ENCODE peak calls at places on chromosomes 7 and 10, in nine cellular contexts. G is Panc1, V is left ventricle myocardium inferior, W is pancreas, M is OCI-LY7, D is A549, L is cardiac muscle cell, U is SJCRH30, X is breast epithelium. Z is an unnamed sample.

GRCh38 chr10:104309980-104310978 is 28.0 kb downstream of the ITPRIP start:
- DNase-seq in G (no peak), V (peak; percentile 79), W (peak; percentile 32), M (no peak), D (no peak), L (no peak), U (peak; percentile 26), X (no peak), Z (peak; percentile 86)

GRCh38 chr10:118276203-118276602 is 65.9 kb downstream of the FAM204A start:
- DNase-seq in G (no peak), V (peak; percentile 20), W (no peak), M (no peak), D (no peak), L (no peak), U (no peak), X (no peak), Z (no peak)

GRCh38 chr10:44947356-44948152 is 12.0 kb upstream of the RASSF4 start:
- DNase-seq in G (no peak), V (no peak), W (no peak), M (no peak), D (no peak), L (no peak), U (peak; percentile 89), X (no peak), Z (no peak)

GRCh38 chr10:112792487-112793196 is 157.4 kb upstream of the TCF7L2 start:
- DNase-seq in G (no peak), V (peak; percentile 37), W (no peak), M (no peak), D (no peak), L (no peak), U (peak; percentile 51), X (no peak), Z (no peak)

GRCh38 chr7:141366098-141366621 is 185.1 kb upstream of the AGK start:
- DNase-seq in G (no peak), V (no peak), W (no peak), M (no peak), D (no peak), L (no peak), U (peak; percentile 74), X (no peak), Z (peak; percentile 28)

GRCh38 chr7:45242698-45243097 is 85.1 kb downstream of the RAMP3 start:
- DNase-seq in G (no peak), V (no peak), W (no peak), M (no peak), D (no peak), L (no peak), U (no peak), X (no peak), Z (no peak)

GRCh38 chr10:19756919-19757318 is 59.3 kb upstream of the PLXDC2 start:
- DNase-seq in G (no peak), V (no peak), W (no peak), M (no peak), D (no peak), L (no peak), U (no peak), X (no peak), Z (no peak)

GRCh38 chr7:111529507-111530355 is 32.6 kb downstream of the IMMP2L start:
- DNase-seq in G (no peak), V (no peak), W (no peak), M (no peak), D (no peak), L (no peak), U (no peak), X (no peak), Z (no peak)

GRCh38 chr7:73973091-73973490 is 54.9 kb upstream of the ELN start:
- DNase-seq in G (no peak), V (peak; percentile 54), W (peak; percentile 24), M (no peak), D (no peak), L (no peak), U (no peak), X (no peak), Z (peak; percentile 73)

GRCh38 chr7:93620057-93620456 is 45.5 kb upstream of the CALCR start:
- DNase-seq in G (no peak), V (no peak), W (no peak), M (no peak), D (no peak), L (no peak), U (no peak), X (no peak), Z (no peak)

GRCh38 chr7:124201768-124202349 is 169.0 kb upstream of the TMEM229A start:
- DNase-seq in G (no peak), V (no peak), W (no peak), M (no peak), D (no peak), L (no peak), U (no peak), X (no peak), Z (no peak)

GRCh38 chr7:36469236-36469635 is 79.6 kb downstream of the ANLN start:
- DNase-seq in G (no peak), V (no peak), W (no peak), M (no peak), D (no peak), L (no peak), U (no peak), X (no peak), Z (no peak)

GRCh38 chr10:80204801-80205477 is 398 bp downstream of the ANXA11 start:
- DNase-seq in G (no peak), V (peak; percentile 50), W (peak; percentile 46), M (peak; percentile 53), D (no peak), L (peak; percentile 33), U (peak; percentile 24), X (no peak), Z (peak; percentile 64)

DNA sequence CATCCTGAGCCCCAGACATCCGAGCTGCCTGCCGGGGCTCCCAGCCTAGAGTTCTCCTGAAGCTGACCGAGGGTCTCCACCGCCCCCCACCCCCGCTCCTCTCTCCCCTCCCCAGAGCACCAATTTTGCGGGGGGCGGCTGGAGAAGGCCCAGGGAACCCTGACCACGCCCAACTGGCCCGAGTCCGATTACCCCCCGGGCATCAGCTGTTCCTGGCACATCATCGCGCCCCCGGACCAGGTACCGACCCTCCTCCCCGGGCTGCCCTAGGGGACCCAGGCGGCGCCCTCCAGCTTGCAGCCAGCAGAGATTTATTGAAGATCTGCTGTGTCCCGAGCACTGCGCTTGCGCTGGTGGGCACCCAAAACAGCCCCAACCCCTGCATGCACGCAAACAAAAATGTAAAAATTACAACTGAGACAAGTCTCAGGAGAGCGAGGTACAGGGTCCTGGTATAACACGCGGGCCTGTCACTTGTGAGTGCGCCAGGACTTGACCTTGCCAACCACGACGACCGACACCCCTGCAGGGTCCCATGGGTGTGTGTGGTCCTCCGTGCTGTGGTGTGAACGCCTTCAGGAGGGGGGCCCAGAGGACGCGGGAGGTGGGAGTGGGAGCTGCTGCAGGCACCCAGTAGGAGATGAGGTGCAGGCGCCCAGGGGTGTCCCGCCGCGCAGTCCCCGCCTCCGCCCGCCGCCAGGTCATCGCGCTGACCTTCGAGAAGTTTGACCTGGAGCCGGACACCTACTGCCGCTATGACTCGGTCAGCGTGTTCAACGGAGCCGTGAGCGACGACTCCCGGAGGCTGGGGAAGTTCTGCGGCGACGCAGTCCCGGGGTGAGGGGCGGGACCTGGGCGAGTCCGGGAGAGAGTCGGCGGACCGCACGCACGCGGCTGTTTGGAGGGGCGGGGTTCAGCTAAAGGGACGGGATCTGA is 3.1 kb downstream of the PCOLCE start:
- DNase-seq in G (no peak), V (peak; percentile 60), W (peak; percentile 42), M (no peak), D (peak; percentile 74), L (peak; percentile 51), U (no peak), X (no peak), Z (peak; percentile 45)
- H3K4me3 ChIP-seq in G (peak overlapping the region; percentile 79), V (peak overlapping the region; percentile 90), W (peak overlapping the region; percentile 44), M (peak overlapping the region; percentile 76), D (peak overlapping the region; percentile 74), L (peak overlapping the region; percentile 59), U (peak overlapping the region; percentile 66), X (peak overlapping the region; percentile 76), Z (peak overlapping the region; percentile 88)

GRCh38 chr10:78035933-78036583 is 2.4 kb downstream of the RPS24 start:
- DNase-seq in G (no peak), V (no peak), W (no peak), M (no peak), D (no peak), L (no peak), U (no peak), X (no peak), Z (no peak)
- H3K4me1 ChIP-seq in G (peaks cover 48% of the 10 kb centered on the region), V (peaks cover 49% of the 10 kb centered on the region), W (peaks cover 41% of the 10 kb centered on the region), M (peaks cover 65% of the 10 kb centered on the region), D (peaks cover 52% of the 10 kb centered on the region), L (peaks cover 9% of the 10 kb centered on the region), U (peaks cover 14% of the 10 kb centered on the region), X (no peaks in the 10 kb centered on the region), Z (peaks cover 10% of the 10 kb centered on the region)

GRCh38 chr7:56811081-56811480 is 321.2 kb downstream of the ZNF479 start:
- DNase-seq in G (no peak), V (no peak), W (no peak), M (no peak), D (no peak), L (no peak), U (no peak), X (no peak), Z (no peak)

GRCh38 chr7:56810466-56810865 is 321.8 kb downstream of the ZNF479 start:
- DNase-seq in G (no peak), V (no peak), W (no peak), M (no peak), D (no peak), L (no peak), U (no peak), X (no peak), Z (no peak)
- H3K4me3 ChIP-seq in G (no peak overlapping the region), V (no peak overlapping the region), W (no peak overlapping the region), M (no peak overlapping the region), D (no peak overlapping the region), L (no peak overlapping the region), U (no peak overlapping the region), X (no peak overlapping the region), Z (no peak overlapping the region)

GRCh38 chr7:22589641-22590141 is 89.7 kb upstream of the STEAP1B start:
- DNase-seq in G (no peak), V (peak; percentile 69), W (no peak), M (no peak), D (no peak), L (no peak), U (peak; percentile 18), X (peak; percentile 51), Z (peak; percentile 82)
- H3K4me1 ChIP-seq in G (no peaks in the 10 kb centered on the region), V (peaks cover 52% of the 10 kb centered on the region), W (peaks cover 19% of the 10 kb centered on the region), M (no peaks in the 10 kb centered on the region), D (peaks cover 3% of the 10 kb centered on the region), L (peaks cover 10% of the 10 kb centered on the region), U (no peaks in the 10 kb centered on the region), X (no peaks in the 10 kb centered on the region), Z (peaks cover 27% of the 10 kb centered on the region)

GRCh38 chr10:91799580-91799975 is 1.4 kb downstream of the TNKS2 start:
- DNase-seq in G (no peak), V (no peak), W (no peak), M (no peak), D (peak; percentile 21), L (no peak), U (no peak), X (no peak), Z (no peak)
- H3K4me3 ChIP-seq in G (peak overlapping the region; percentile 97), V (peak overlapping the region; percentile 81), W (peak overlapping the region; percentile 80), M (peak overlapping the region; percentile 85), D (peak overlapping the region; percentile 73), L (peak overlapping the region; percentile 94), U (peak overlapping the region; percentile 77), X (peak overlapping the region; percentile 91), Z (peak overlapping the region; percentile 93)

GRCh38 chr10:91614254-91614624 is 18.6 kb downstream of the PPP1R3C start:
- DNase-seq in G (no peak), V (no peak), W (no peak), M (no peak), D (no peak), L (no peak), U (no peak), X (no peak), Z (no peak)
- H3K4me1 ChIP-seq in G (no peaks in the 10 kb centered on the region), V (peaks cover 42% of the 10 kb centered on the region), W (peaks cover 9% of the 10 kb centered on the region), M (no peaks in the 10 kb centered on the region), D (peaks cover 48% of the 10 kb centered on the region), L (peaks cover 45% of the 10 kb centered on the region), U (peaks cover 14% of the 10 kb centered on the region), X (no peaks in the 10 kb centered on the region), Z (peaks cover 37% of the 10 kb centered on the region)